ENCODE peak calls at places on chromosomes 4 and X, in four cellular contexts. One of them, this sample, is unnamed.

GRCh38 chr4:169260217-169260866 is 10.4 kb downstream of the SH3RF1 start:
- DNase-seq in GM12878: no peak
- DNase-seq in K562: no peak
- DNase-seq in HepG2: no peak
- DNase-seq in this sample: no peak

GRCh38 chrX:9866633-9867032 is 80.4 kb downstream of the SHROOM2 start:
- DNase-seq in GM12878: no peak
- DNase-seq in K562: no peak
- DNase-seq in HepG2: no peak
- DNase-seq in this sample: no peak

GRCh38 chr4:2303121-2303685 is 41.3 kb upstream of the MXD4 start:
- DNase-seq in GM12878: no peak
- DNase-seq in K562: no peak
- DNase-seq in HepG2: no peak
- DNase-seq in this sample: no peak

GRCh38 chr4:74942251-74942917 is 9.5 kb downstream of the PARM1 start:
- DNase-seq in GM12878: no peak
- DNase-seq in K562: no peak
- DNase-seq in HepG2: no peak
- DNase-seq in this sample: no peak

GRCh38 chr4:74311696-74312313 is 3.5 kb downstream of the EPGN start:
- DNase-seq in GM12878: peak
- DNase-seq in K562: no peak
- DNase-seq in HepG2: peak
- DNase-seq in this sample: peak

GRCh38 chr4:118712872-118713271 is 27.7 kb downstream of the METTL14 start:
- DNase-seq in GM12878: no peak
- DNase-seq in K562: no peak
- DNase-seq in HepG2: no peak
- DNase-seq in this sample: no peak

GRCh38 chr4:123127218-123127617 is 204.8 kb upstream of the NUDT6 start:
- DNase-seq in GM12878: no peak
- DNase-seq in K562: no peak
- DNase-seq in HepG2: no peak
- DNase-seq in this sample: no peak

GRCh38 chrX:12263211-12263610 is 124.9 kb downstream of the FRMPD4 start:
- DNase-seq in GM12878: no peak
- DNase-seq in K562: no peak
- DNase-seq in HepG2: no peak
- DNase-seq in this sample: no peak

GRCh38 chrX:150531467-150531866 is 37.0 kb upstream of the MTM1 start:
- DNase-seq in GM12878: no peak
- DNase-seq in K562: no peak
- DNase-seq in HepG2: no peak
- DNase-seq in this sample: no peak

GRCh38 chr4:118981839-118982381 is 93.3 kb downstream of the SYNPO2 start:
- DNase-seq in GM12878: no peak
- DNase-seq in K562: peak
- DNase-seq in HepG2: peak
- DNase-seq in this sample: peak

GRCh38 chrX:134374294-134374693 is 85.7 kb upstream of the HPRT1 start:
- DNase-seq in GM12878: no peak
- DNase-seq in K562: no peak
- DNase-seq in HepG2: no peak
- DNase-seq in this sample: no peak

GRCh38 chrX:72105436-72105835 is 26.3 kb downstream of the RTL5 start:
- DNase-seq in GM12878: peak
- DNase-seq in K562: no peak
- DNase-seq in HepG2: no peak
- DNase-seq in this sample: no peak

GRCh38 chrX:17375361-17375630 is 296 bp downstream of the NHS start:
- DNase-seq in GM12878: no peak
- DNase-seq in K562: no peak
- DNase-seq in HepG2: no peak
- DNase-seq in this sample: no peak

GRCh38 chrX:17377047-17377692 is 2.2 kb downstream of the NHS start:
- DNase-seq in GM12878: no peak
- DNase-seq in K562: no peak
- DNase-seq in HepG2: no peak
- DNase-seq in this sample: peak

GRCh38 chrX:17375631-17376380 is 806 bp downstream of the NHS start:
- DNase-seq in GM12878: no peak
- DNase-seq in K562: no peak
- DNase-seq in HepG2: no peak
- DNase-seq in this sample: peak

GRCh38 chrX:17377795-17378194 is 2.8 kb downstream of the NHS start:
- DNase-seq in GM12878: no peak
- DNase-seq in K562: no peak
- DNase-seq in HepG2: no peak
- DNase-seq in this sample: no peak

GRCh38 chrX:17376381-17377046 is 1.5 kb downstream of the NHS start:
- DNase-seq in GM12878: no peak
- DNase-seq in K562: no peak
- DNase-seq in HepG2: no peak
- DNase-seq in this sample: no peak
- TF ChIP-seq SMC3 in GM12878: no peak
- TF ChIP-seq SMC3 in K562: no peak
- TF ChIP-seq SMC3 in HepG2: no peak
- TF ChIP-seq SMC3 in this sample: no peak

DNA sequence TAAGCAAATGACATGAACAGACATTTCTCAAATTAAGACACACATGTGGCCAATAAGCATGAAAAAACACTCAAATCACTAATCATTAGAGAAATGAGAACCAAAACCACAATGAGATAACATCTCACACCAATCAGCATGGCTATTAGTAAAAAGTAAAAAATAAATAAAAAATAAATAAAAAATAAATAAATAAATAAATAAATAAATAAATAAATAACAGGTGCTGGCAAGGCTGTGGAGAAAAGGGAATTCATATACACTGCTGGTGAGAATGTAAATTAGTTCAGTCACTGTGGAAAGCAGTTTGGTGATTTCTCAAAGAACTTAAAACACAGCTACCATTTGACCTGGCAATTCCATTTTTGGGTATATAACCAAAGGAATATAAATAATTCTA is 167.1 kb upstream of the CNKSR2 start:
- DNase-seq in GM12878: no peak
- DNase-seq in K562: no peak
- DNase-seq in HepG2: no peak
- DNase-seq in this sample: no peak
- TF ChIP-seq GABPA in GM12878: no peak
- TF ChIP-seq GABPA in K562: no peak
- TF ChIP-seq GABPA in HepG2: no peak
- TF ChIP-seq GABPA in this sample: no peak

GRCh38 chrX:114472788-114473187 is 111.1 kb upstream of the HTR2C start:
- DNase-seq in GM12878: no peak
- DNase-seq in K562: no peak
- DNase-seq in HepG2: no peak
- DNase-seq in this sample: no peak
- H3K4me3 ChIP-seq in GM12878: no peak
- H3K4me3 ChIP-seq in K562: no peak
- H3K4me3 ChIP-seq in HepG2: no peak
- H3K4me3 ChIP-seq in this sample: no peak

GRCh38 chr4:110510955-110511544 is 35.1 kb downstream of the ENPEP start:
- DNase-seq in GM12878: no peak
- DNase-seq in K562: peak
- DNase-seq in HepG2: peak
- DNase-seq in this sample: peak
- TF ChIP-seq SMC3 in GM12878: peak
- TF ChIP-seq SMC3 in K562: peak
- TF ChIP-seq SMC3 in HepG2: peak
- TF ChIP-seq SMC3 in this sample: peak

GRCh38 chr4:1052231-1052671 is 40.8 kb downstream of the FGFRL1 start:
- DNase-seq in GM12878: no peak
- DNase-seq in K562: no peak
- DNase-seq in HepG2: no peak
- DNase-seq in this sample: peak

GRCh38 chr4:1051472-1051871 is 40.0 kb downstream of the FGFRL1 start:
- DNase-seq in GM12878: no peak
- DNase-seq in K562: no peak
- DNase-seq in HepG2: no peak
- DNase-seq in this sample: no peak

GRCh38 chr4:1048781-1049590 is 37.6 kb downstream of the FGFRL1 start:
- DNase-seq in GM12878: no peak
- DNase-seq in K562: no peak
- DNase-seq in HepG2: no peak
- DNase-seq in this sample: peak

GRCh38 chr4:1049591-1049905 is 38.1 kb downstream of the FGFRL1 start:
- DNase-seq in GM12878: no peak
- DNase-seq in K562: no peak
- DNase-seq in HepG2: no peak
- DNase-seq in this sample: peak

GRCh38 chr4:1050486-1051213 is 39.2 kb downstream of the FGFRL1 start:
- DNase-seq in GM12878: no peak
- DNase-seq in K562: no peak
- DNase-seq in HepG2: no peak
- DNase-seq in this sample: peak
- TF ChIP-seq GABPA in GM12878: no peak
- TF ChIP-seq GABPA in K562: no peak
- TF ChIP-seq GABPA in HepG2: peak
- TF ChIP-seq GABPA in this sample: no peak

GRCh38 chr4:158170691-158171455 is 2.0 kb downstream of the GASK1B start:
- DNase-seq in GM12878: no peak
- DNase-seq in K562: peak
- DNase-seq in HepG2: peak
- DNase-seq in this sample: no peak

GRCh38 chr4:158168606-158169005 is 4.2 kb downstream of the GASK1B start:
- DNase-seq in GM12878: no peak
- DNase-seq in K562: no peak
- DNase-seq in HepG2: peak
- DNase-seq in this sample: no peak

GRCh38 chr4:158171456-158171790 is 1.4 kb downstream of the GASK1B start:
- DNase-seq in GM12878: no peak
- DNase-seq in K562: no peak
- DNase-seq in HepG2: no peak
- DNase-seq in this sample: no peak

GRCh38 chr4:158169516-158169915 is 3.3 kb downstream of the GASK1B start:
- DNase-seq in GM12878: no peak
- DNase-seq in K562: no peak
- DNase-seq in HepG2: no peak
- DNase-seq in this sample: no peak

GRCh38 chr4:158169931-158170690 is 2.7 kb downstream of the GASK1B start:
- DNase-seq in GM12878: no peak
- DNase-seq in K562: no peak
- DNase-seq in HepG2: peak
- DNase-seq in this sample: no peak
- H3K4me3 ChIP-seq in GM12878: no peak
- H3K4me3 ChIP-seq in K562: no peak
- H3K4me3 ChIP-seq in HepG2: peak
- H3K4me3 ChIP-seq in this sample: no peak

GRCh38 chrX:41491267-41492004 is 44.3 kb downstream of the NYX start:
- DNase-seq in GM12878: no peak
- DNase-seq in K562: no peak
- DNase-seq in HepG2: no peak
- DNase-seq in this sample: no peak
- TF ChIP-seq SMC3 in GM12878: no peak
- TF ChIP-seq SMC3 in K562: no peak
- TF ChIP-seq SMC3 in HepG2: no peak
- TF ChIP-seq SMC3 in this sample: no peak

GRCh38 chr4:19005211-19005610 is 983.7 kb upstream of the LCORL start:
- DNase-seq in GM12878: no peak
- DNase-seq in K562: no peak
- DNase-seq in HepG2: no peak
- DNase-seq in this sample: no peak
- TF ChIP-seq GABPA in GM12878: no peak
- TF ChIP-seq GABPA in K562: no peak
- TF ChIP-seq GABPA in HepG2: no peak
- TF ChIP-seq GABPA in this sample: no peak

GRCh38 chrX:23902419-23902818 is 5.3 kb downstream of the APOO start:
- DNase-seq in GM12878: no peak
- DNase-seq in K562: peak
- DNase-seq in HepG2: peak
- DNase-seq in this sample: peak
- H3K4me3 ChIP-seq in GM12878: no peak
- H3K4me3 ChIP-seq in K562: no peak
- H3K4me3 ChIP-seq in HepG2: peak
- H3K4me3 ChIP-seq in this sample: peak

DNA sequence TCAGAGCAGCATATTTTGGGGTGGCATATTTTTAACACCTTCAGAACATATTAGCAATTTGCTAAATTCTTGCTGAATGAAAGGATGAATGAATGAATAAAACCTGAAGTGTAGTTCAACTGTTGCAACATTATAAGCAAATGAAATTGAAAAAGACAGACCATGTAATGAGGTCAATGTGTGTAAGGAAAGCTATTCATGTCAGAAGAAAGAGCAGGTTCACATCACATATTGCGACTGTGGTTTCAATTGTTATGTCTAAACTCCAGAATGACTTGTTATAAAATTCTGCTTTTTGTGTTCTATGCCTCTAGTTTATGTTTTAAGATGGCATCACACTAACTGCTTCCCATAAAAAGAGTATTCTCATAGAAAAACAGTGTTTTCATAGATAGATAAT is 32.9 kb upstream of the DSPP start:
- DNase-seq in GM12878: no peak
- DNase-seq in K562: no peak
- DNase-seq in HepG2: no peak
- DNase-seq in this sample: no peak
- TF ChIP-seq SMC3 in GM12878: no peak
- TF ChIP-seq SMC3 in K562: no peak
- TF ChIP-seq SMC3 in HepG2: no peak
- TF ChIP-seq SMC3 in this sample: no peak

This sample was measured in SK-N-SH.